ENCODE peak calls at places on chromosomes 2 and 18, in ten cellular contexts. Y is NCI-H2029; W is head of caudate nucleus; V is transverse colon; R is stimulated activated CD8-positive, alpha-beta memory T cell treated with anti-CD3 and anti-CD28 coated beads, Interleukin-7, amount 100 ng/mL, for 4 hours; D is SW480; Z is NCI-H446; L is A673; B is fibroblast of mammary gland; K is Caki2. T is an unnamed sample.

GRCh38 chr2:128475427-128476211 is 157.0 kb upstream of the HS6ST1 start:
- DNase-seq in Y (no peak), W (no peak), V (no peak), R (no peak), D (no peak), Z (no peak), L (no peak), B (no peak), K (no peak), T (no peak)

GRCh38 chr2:134705861-134706586 is 12.8 kb downstream of the TMEM163 start:
- DNase-seq in Y (no peak), W (no peak), V (no peak), R (no peak), D (peak), Z (no peak), L (no peak), B (no peak), K (no peak), T (no peak)

GRCh38 chr18:61998957-61999356 is 106.2 kb upstream of the RNF152 start:
- DNase-seq in Y (no peak), W (no peak), V (no peak), R (no peak), D (peak), Z (no peak), L (peak), B (peak), K (no peak), T (peak)

GRCh38 chr2:240024766-240025165 is 376 bp downstream of the NDUFA10 start:
- DNase-seq in Y (no peak), W (no peak), V (no peak), R (no peak), D (peak), Z (no peak), L (peak), B (peak), K (no peak), T (no peak)

GRCh38 chr2:173760553-173760952 is 204.6 kb downstream of the SP3 start:
- DNase-seq in Y (no peak), W (no peak), V (no peak), R (no peak), D (no peak), Z (no peak), L (no peak), B (peak), K (no peak), T (no peak)

GRCh38 chr2:193502363-193503035 is 1307.8 kb upstream of the TMEFF2 start:
- DNase-seq in Y (peak), W (no peak), V (no peak), R (no peak), D (peak), Z (no peak), L (no peak), B (no peak), K (no peak), T (no peak)

GRCh38 chr2:211837706-211838105 is 700.9 kb downstream of the ERBB4 start:
- DNase-seq in Y (no peak), W (no peak), V (no peak), R (no peak), D (no peak), Z (no peak), L (no peak), B (no peak), K (no peak), T (no peak)

GRCh38 chr2:31176742-31177141 is 38.5 kb upstream of the GALNT14 start:
- DNase-seq in Y (no peak), W (no peak), V (no peak), R (no peak), D (no peak), Z (no peak), L (no peak), B (no peak), K (no peak), T (no peak)

GRCh38 chr2:158495175-158495574 is 38.4 kb downstream of the PKP4 start:
- DNase-seq in Y (no peak), W (no peak), V (no peak), R (no peak), D (no peak), Z (no peak), L (no peak), B (peak), K (peak), T (peak)

GRCh38 chr2:111662039-111662740 is 221.8 kb downstream of the ANAPC1 start:
- DNase-seq in Y (no peak), W (no peak), V (no peak), R (no peak), D (no peak), Z (no peak), L (no peak), B (peak), K (no peak), T (no peak)

GRCh38 chr2:8461341-8461740 is 220.5 kb upstream of the ID2 start:
- DNase-seq in Y (no peak), W (no peak), V (no peak), R (no peak), D (no peak), Z (no peak), L (no peak), B (no peak), K (no peak), T (no peak)

GRCh38 chr2:168194784-168195522 is 52.4 kb downstream of the STK39 start:
- DNase-seq in Y (no peak), W (no peak), V (no peak), R (no peak), D (no peak), Z (no peak), L (no peak), B (peak), K (no peak), T (peak)

GRCh38 chr2:127106457-127106997 is 427 bp downstream of the BIN1 start:
- DNase-seq in Y (no peak), W (peak), V (no peak), R (no peak), D (peak), Z (no peak), L (no peak), B (no peak), K (peak), T (no peak)

GRCh38 chr2:43853141-43854081 is 14.6 kb downstream of the ABCG8 start:
- DNase-seq in Y (no peak), W (no peak), V (no peak), R (no peak), D (no peak), Z (peak), L (no peak), B (no peak), K (no peak), T (no peak)

GRCh38 chr2:25615920-25616319 is 57.5 kb downstream of the DTNB start:
- DNase-seq in Y (no peak), W (no peak), V (no peak), R (no peak), D (no peak), Z (no peak), L (no peak), B (no peak), K (no peak), T (no peak)

GRCh38 chr2:37448342-37449120 is 104.1 kb downstream of the QPCT start:
- DNase-seq in Y (no peak), W (no peak), V (no peak), R (no peak), D (no peak), Z (no peak), L (no peak), B (no peak), K (no peak), T (no peak)

GRCh38 chr2:205865794-205866490 is 183.6 kb downstream of the NRP2 start:
- DNase-seq in Y (no peak), W (no peak), V (no peak), R (no peak), D (peak), Z (peak), L (no peak), B (peak), K (peak), T (no peak)

GRCh38 chr2:68018727-68019126 is 44.1 kb downstream of the C1D start:
- DNase-seq in Y (no peak), W (no peak), V (no peak), R (no peak), D (no peak), Z (no peak), L (no peak), B (no peak), K (no peak), T (no peak)

GRCh38 chr2:65231121-65231520 is 3.5 kb downstream of the ACTR2 start:
- DNase-seq in Y (no peak), W (no peak), V (no peak), R (no peak), D (no peak), Z (no peak), L (peak), B (peak), K (no peak), T (no peak)

GRCh38 chr18:48835119-48835518 is 115.6 kb downstream of the SMAD7 start:
- DNase-seq in Y (no peak), W (no peak), V (no peak), R (no peak), D (peak), Z (no peak), L (no peak), B (no peak), K (no peak), T (no peak)

GRCh38 chr2:190720691-190721090 is 71.8 kb downstream of the NAB1 start:
- DNase-seq in Y (no peak), W (no peak), V (no peak), R (no peak), D (no peak), Z (no peak), L (no peak), B (no peak), K (no peak), T (no peak)

GRCh38 chr18:39840406-39840805 is 2114.6 kb upstream of the PIK3C3 start:
- DNase-seq in Y (no peak), W (no peak), V (no peak), R (no peak), D (no peak), Z (no peak), L (no peak), B (peak), K (no peak), T (no peak)

GRCh38 chr2:47058061-47058931 is 96.8 kb downstream of the STPG4 start:
- DNase-seq in Y (no peak), W (no peak), V (peak), R (no peak), D (no peak), Z (peak), L (no peak), B (peak), K (no peak), T (no peak)

GRCh38 chr2:173550143-173550542 is 195.5 kb downstream of the CDCA7 start:
- DNase-seq in Y (no peak), W (no peak), V (no peak), R (no peak), D (no peak), Z (no peak), L (peak), B (peak), K (no peak), T (peak)

GRCh38 chr2:240591226-240591625 is 4.7 kb downstream of the CAPN10 start:
- DNase-seq in Y (no peak), W (no peak), V (no peak), R (no peak), D (no peak), Z (no peak), L (no peak), B (peak), K (no peak), T (no peak)

GRCh38 chr2:173947131-173947530 is 18.0 kb downstream of the SP3 start:
- DNase-seq in Y (no peak), W (no peak), V (no peak), R (no peak), D (no peak), Z (no peak), L (no peak), B (no peak), K (no peak), T (no peak)

GRCh38 chr2:54952978-54953456 is 97.2 kb downstream of the RTN4 start:
- DNase-seq in Y (no peak), W (no peak), V (no peak), R (no peak), D (no peak), Z (no peak), L (peak), B (peak), K (no peak), T (no peak)

GRCh38 chr2:85584857-85585780 is 888 bp downstream of the VAMP5 start:
- DNase-seq in Y (no peak), W (no peak), V (peak), R (no peak), D (peak), Z (no peak), L (no peak), B (peak), K (peak), T (no peak)

GRCh38 chr2:63614448-63614968 is 25.7 kb downstream of the MDH1 start:
- DNase-seq in Y (no peak), W (no peak), V (no peak), R (no peak), D (peak), Z (no peak), L (no peak), B (peak), K (no peak), T (no peak)

GRCh38 chr2:231348173-231348572 is 47.3 kb upstream of the B3GNT7 start:
- DNase-seq in Y (no peak), W (no peak), V (no peak), R (no peak), D (no peak), Z (no peak), L (no peak), B (no peak), K (peak), T (no peak)

GRCh38 chr2:224413381-224413780 is 11.5 kb upstream of the FAM124B start:
- DNase-seq in Y (no peak), W (no peak), V (no peak), R (no peak), D (no peak), Z (no peak), L (no peak), B (no peak), K (no peak), T (no peak)

GRCh38 chr2:9287400-9288059 is 80.9 kb downstream of the ASAP2 start:
- DNase-seq in Y (no peak), W (no peak), V (no peak), R (no peak), D (peak), Z (no peak), L (no peak), B (peak), K (peak), T (peak)

GRCh38 chr2:61647044-61647443 is 108.9 kb upstream of the XPO1 start:
- DNase-seq in Y (no peak), W (no peak), V (no peak), R (no peak), D (no peak), Z (no peak), L (no peak), B (peak), K (no peak), T (no peak)

T was measured in amniotic stem cell.